ENCODE peak calls at places on chromosomes 7 and 10, in seven cellular contexts. Q is memory B cell, O is AG08395, Z is small intestine, T is endothelial cell, S is OCI-M1, J is ELR. R is an unnamed sample.

GRCh38 chr10:43949351-43949750 is 300.7 kb upstream of the ZNF32 start:
- DNase-seq in Q (no peak), T (no peak), O (no peak), Z (no peak), J (no peak), S (no peak), R (no peak)

GRCh38 chr10:34628174-34628802 is 186.8 kb downstream of the PARD3 start:
- DNase-seq in O (no peak), T (no peak), Q (no peak), Z (peak; percentile 87), S (peak; percentile 82), J (no peak), R (peak; percentile 84)

GRCh38 chr7:11228515-11228914 is 254.8 kb downstream of the PHF14 start:
- DNase-seq in J (no peak), O (no peak), S (peak; percentile 79), T (no peak), Z (peak; percentile 43), Q (no peak), R (peak; percentile 28)

GRCh38 chr10:21919117-21919516 is 84.4 kb downstream of the DNAJC1 start:
- DNase-seq in Q (no peak), T (no peak), J (no peak), S (peak; percentile 7), O (no peak), Z (no peak), R (no peak)

GRCh38 chr7:48084727-48085432 is 4.2 kb upstream of the UPP1 start:
- DNase-seq in S (peak; percentile 84), O (peak; percentile 95), T (no peak), J (peak; percentile 100), Q (no peak), Z (peak; percentile 87), R (peak; percentile 57)

GRCh38 chr10:86711957-86712708 is 43.8 kb downstream of the LDB3 start:
- DNase-seq in S (peak; percentile 51), J (no peak), O (peak; percentile 46), Q (peak; percentile 62), Z (no peak), T (peak; percentile 33), R (no peak)

GRCh38 chr10:85642421-85643170 is 724.0 kb downstream of the GRID1 start:
- DNase-seq in Z (peak; percentile 64), Q (no peak), O (peak; percentile 70), J (peak; percentile 21), S (peak; percentile 29), T (no peak), R (peak; percentile 31)

GRCh38 chr10:3169271-3169670 is 3.3 kb downstream of the PITRM1 start:
- DNase-seq in S (no peak), J (no peak), O (no peak), Q (no peak), T (no peak), Z (no peak), R (no peak)

GRCh38 chr7:1965579-1966294 is 267.0 kb downstream of the MAD1L1 start:
- DNase-seq in O (no peak), S (no peak), T (no peak), Q (no peak), Z (no peak), J (no peak), R (no peak)

GRCh38 chr10:71302874-71303568 is 16.0 kb upstream of the SLC29A3 start:
- DNase-seq in Q (no peak), T (no peak), O (peak; percentile 51), J (peak; percentile 73), Z (peak; percentile 50), S (peak; percentile 84), R (no peak)

GRCh38 chr10:24951201-24952145 is 933 bp downstream of the PRTFDC1 start:
- DNase-seq in J (peak; percentile 52), S (no peak), O (peak; percentile 16), Z (peak; percentile 48), Q (no peak), T (peak; percentile 24), R (peak; percentile 73)

GRCh38 chr10:87593702-87594101 is 66.0 kb upstream of the PAPSS2 start:
- DNase-seq in T (no peak), Z (no peak), O (peak; percentile 57), J (no peak), S (no peak), Q (no peak), R (no peak)

GRCh38 chr7:81577642-81578349 is 192.1 kb downstream of the HGF start:
- DNase-seq in Q (no peak), O (no peak), S (no peak), T (no peak), Z (no peak), J (no peak), R (no peak)

GRCh38 chr10:91012502-91012901 is 91.6 kb upstream of the ANKRD1 start:
- DNase-seq in O (no peak), T (no peak), Q (no peak), J (peak; percentile 7), Z (no peak), S (no peak), R (no peak)

GRCh38 chr10:103854265-103854686 is 1.1 kb downstream of the SH3PXD2A start:
- DNase-seq in S (no peak), T (peak; percentile 33), Q (no peak), O (no peak), J (peak; percentile 67), Z (no peak), R (no peak)

GRCh38 chr7:81908220-81908619 is 138.4 kb upstream of the HGF start:
- DNase-seq in S (peak; percentile 42), T (no peak), Z (no peak), O (no peak), J (peak; percentile 12), Q (no peak), R (no peak)

GRCh38 chr7:135161669-135162068 is 8.8 kb downstream of the CYREN start:
- DNase-seq in Q (peak; percentile 8), T (no peak), O (no peak), S (no peak), Z (no peak), J (no peak), R (no peak)

GRCh38 chr7:70384891-70385290 is 747.1 kb upstream of the GALNT17 start:
- DNase-seq in S (no peak), T (no peak), O (peak; percentile 65), J (no peak), Q (no peak), Z (no peak), R (no peak)

GRCh38 chr7:102036958-102037357 is 219.5 kb downstream of the CUX1 start:
- DNase-seq in O (no peak), T (no peak), Z (no peak), S (no peak), Q (no peak), J (no peak), R (no peak)